ENCODE peak calls at places on chromosomes 12 and 14, in five cellular contexts. J, C, F, Q and K are unnamed samples.

GRCh38 chr14:97978336-97978735 is 1181.2 kb downstream of the VRK1 start:
- DNase-seq in J (no peak), C (peak; percentile 6), F (peak; percentile 42), Q (peak; percentile 56), K (peak; percentile 81)

GRCh38 chr14:89240414-89240813 is 176.6 kb downstream of the FOXN3 start:
- DNase-seq in J (no peak), C (no peak), F (no peak), Q (no peak), K (no peak)

GRCh38 chr12:9763025-9763424 is 2.3 kb upstream of the CD69 start:
- DNase-seq in J (no peak), C (no peak), F (no peak), Q (no peak), K (no peak)

GRCh38 chr12:57106021-57106708 is 5.0 kb downstream of the STAT6 start:
- DNase-seq in J (no peak), C (no peak), F (no peak), Q (peak; percentile 6), K (no peak)

GRCh38 chr12:124625867-124626675 is 58.7 kb upstream of the NCOR2 start:
- DNase-seq in J (no peak), C (no peak), F (peak; percentile 87), Q (no peak), K (no peak)

GRCh38 chr12:84756961-84757360 is 155.6 kb downstream of the SLC6A15 start:
- DNase-seq in J (no peak), C (no peak), F (no peak), Q (no peak), K (no peak)

GRCh38 chr12:846376-846775 is 94.0 kb downstream of the WNK1 start:
- DNase-seq in J (no peak), C (no peak), F (no peak), Q (no peak), K (no peak)

GRCh38 chr14:22433059-22433458 is 156.0 kb downstream of the DAD1 start:
- DNase-seq in J (no peak), C (no peak), F (no peak), Q (no peak), K (no peak)

GRCh38 chr12:113747048-113747447 is 219.1 kb downstream of the RBM19 start:
- DNase-seq in J (no peak), C (no peak), F (peak; percentile 30), Q (no peak), K (no peak)

GRCh38 chr14:24840204-24840893 is 206.4 kb upstream of the GZMB start:
- DNase-seq in J (no peak), C (no peak), F (no peak), Q (no peak), K (no peak)

GRCh38 chr14:100610511-100611217 is 23.4 kb upstream of the BEGAIN start:
- DNase-seq in J (peak; percentile 10), C (no peak), F (peak; percentile 34), Q (peak; percentile 40), K (no peak)

GRCh38 chr12:68303850-68304249 is 28.3 kb downstream of the MDM1 start:
- DNase-seq in J (no peak), C (no peak), F (no peak), Q (no peak), K (no peak)

GRCh38 chr12:81416571-81416970 is 338.7 kb downstream of the ACSS3 start:
- DNase-seq in J (no peak), C (no peak), F (no peak), Q (no peak), K (no peak)

GRCh38 chr12:117162167-117162539 is 28.1 kb downstream of the FBXO21 start:
- DNase-seq in J (no peak), C (no peak), F (no peak), Q (no peak), K (no peak)

GRCh38 chr14:88599761-88600439 is 37.1 kb downstream of the ZC3H14 start:
- DNase-seq in J (no peak), C (no peak), F (no peak), Q (no peak), K (no peak)

GRCh38 chr12:94308612-94309011 is 151.1 kb downstream of the CEP83 start:
- DNase-seq in J (no peak), C (no peak), F (no peak), Q (no peak), K (no peak)

GRCh38 chr14:101601603-101602465 is 40.5 kb downstream of the DIO3 start:
- DNase-seq in J (no peak), C (no peak), F (no peak), Q (no peak), K (peak; percentile 7)

GRCh38 chr12:15627995-15628945 is 160.9 kb downstream of the EPS8 start:
- DNase-seq in J (no peak), C (no peak), F (peak; percentile 30), Q (no peak), K (no peak)

GRCh38 chr14:68693926-68694325 is 98.9 kb downstream of the ZFP36L1 start:
- DNase-seq in J (no peak), C (no peak), F (no peak), Q (no peak), K (no peak)

GRCh38 chr14:68692216-68692615 is 100.7 kb downstream of the ZFP36L1 start:
- DNase-seq in J (no peak), C (no peak), F (no peak), Q (no peak), K (no peak)

GRCh38 chr14:68694516-68695235 is 98.2 kb downstream of the ZFP36L1 start:
- DNase-seq in J (no peak), C (no peak), F (no peak), Q (no peak), K (no peak)

GRCh38 chr14:68691031-68691864 is 101.6 kb downstream of the ZFP36L1 start:
- DNase-seq in J (no peak), C (no peak), F (no peak), Q (peak; percentile 82), K (peak; percentile 61)

GRCh38 chr14:68692916-68693771 is 99.7 kb downstream of the ZFP36L1 start:
- DNase-seq in J (no peak), C (no peak), F (no peak), Q (no peak), K (no peak)
- H3K4me1 ChIP-seq in J (no peaks in the 10 kb centered on the region), C (peaks cover 24% of the 10 kb centered on the region), F (peaks cover 50% of the 10 kb centered on the region), Q (peaks cover 27% of the 10 kb centered on the region), K (peaks cover 15% of the 10 kb centered on the region)

GRCh38 chr12:1908758-1909157 is 9.7 kb downstream of the CACNA2D4 start:
- DNase-seq in J (no peak), C (no peak), F (no peak), Q (no peak), K (no peak)
- TF ChIP-seq REST in J (no peak), C (no peak), F (no peak), Q (no peak), K (no peak)

GRCh38 chr12:49261726-49262125 is 3.2 kb upstream of the TUBA1C start:
- DNase-seq in J (no peak), C (no peak), F (no peak), Q (no peak), K (no peak)

GRCh38 chr12:49264873-49265792 is at the start of gene TUBA1C:
- DNase-seq in J (peak; percentile 72), C (peak; percentile 94), F (peak; percentile 97), Q (no peak), K (peak; percentile 97)

GRCh38 chr12:49263400-49263763 is 1.5 kb upstream of the TUBA1C start:
- DNase-seq in J (no peak), C (no peak), F (no peak), Q (no peak), K (no peak)

GRCh38 chr12:49260831-49261363 is 4.0 kb upstream of the TUBA1C start:
- DNase-seq in J (no peak), C (no peak), F (no peak), Q (no peak), K (no peak)

GRCh38 chr12:49264466-49264872 is 413 bp upstream of the TUBA1C start:
- DNase-seq in J (no peak), C (no peak), F (no peak), Q (no peak), K (no peak)
- H3K4me1 ChIP-seq in J (peaks cover 21% of the 10 kb centered on the region), C (peaks cover 23% of the 10 kb centered on the region), F (peaks cover 32% of the 10 kb centered on the region), Q (no peaks in the 10 kb centered on the region), K (peaks cover 12% of the 10 kb centered on the region)

DNA sequence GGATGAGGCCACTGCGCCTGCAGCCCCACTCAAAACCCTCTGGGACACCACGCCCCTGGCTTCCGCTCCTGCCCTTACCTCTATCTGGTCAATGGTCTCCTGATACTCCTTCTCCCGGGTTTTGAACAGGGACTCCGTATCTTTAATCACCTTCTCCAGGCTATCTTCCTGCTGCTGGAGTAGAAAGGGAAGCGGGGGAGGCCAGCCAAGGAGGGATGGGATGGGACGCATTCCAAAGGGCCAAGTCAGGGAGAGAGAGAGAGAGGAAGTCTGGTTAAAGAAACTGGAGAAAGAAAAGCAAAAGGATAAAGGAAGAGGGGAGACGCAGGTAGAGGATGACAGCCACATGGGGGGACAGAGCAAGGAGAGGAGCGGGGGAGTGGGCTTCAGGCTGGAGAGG is 7.9 kb downstream of the IFFO1 start:
- DNase-seq in J (no peak), C (no peak), F (peak; percentile 59), Q (no peak), K (no peak)
- TF ChIP-seq REST in J (no peak), C (no peak), F (no peak), Q (peak; percentile 32), K (no peak)

GRCh38 chr12:120242275-120242799 is 23.2 kb downstream of the PXN start:
- DNase-seq in J (no peak), C (no peak), F (no peak), Q (no peak), K (no peak)
- H3K4me1 ChIP-seq in J (peaks cover 95% of the 10 kb centered on the region), C (peaks cover 38% of the 10 kb centered on the region), F (peaks cover 79% of the 10 kb centered on the region), Q (peaks cover 24% of the 10 kb centered on the region), K (peaks cover 23% of the 10 kb centered on the region)

DNA sequence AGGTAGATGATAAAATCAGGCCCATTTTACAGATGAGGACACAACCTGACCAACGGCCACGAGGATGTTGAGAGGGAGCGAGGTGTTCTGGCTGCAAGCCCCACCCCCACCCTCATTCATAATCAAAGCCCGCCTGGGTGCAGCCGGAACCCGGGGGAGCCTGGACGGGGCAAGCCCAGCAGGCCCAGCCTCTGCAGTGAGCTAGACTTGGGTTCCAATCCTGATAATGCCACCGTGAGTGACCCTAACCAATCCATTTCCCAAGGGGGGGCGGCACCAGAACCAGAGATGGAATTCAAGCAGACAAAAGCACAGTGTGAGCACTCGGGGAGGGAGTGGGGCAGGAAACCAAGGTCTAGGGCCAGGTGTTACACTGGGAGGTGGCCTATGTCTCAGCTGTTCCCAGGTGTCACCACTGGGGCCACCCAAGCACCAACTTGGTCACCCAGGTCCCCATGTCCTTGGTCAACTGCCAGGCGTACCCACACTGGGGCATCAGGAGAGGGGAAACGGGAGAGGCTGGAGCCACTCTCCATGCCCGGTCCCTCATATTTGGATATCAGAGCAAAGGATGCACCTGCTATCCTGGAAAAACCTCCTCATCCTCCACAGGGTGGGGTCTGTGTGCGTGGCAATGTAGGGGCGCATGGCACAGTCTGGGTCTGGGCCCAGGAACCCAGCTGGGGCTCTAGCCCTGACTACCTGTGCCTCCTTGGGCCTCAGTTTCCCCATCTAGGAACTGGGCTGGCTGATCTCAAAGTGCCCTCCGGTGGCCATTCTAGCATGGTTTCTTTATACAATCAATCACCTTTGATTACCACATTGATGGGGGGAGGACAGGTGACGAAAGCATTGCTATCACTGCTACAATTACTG is 58.4 kb downstream of the FAM222A start:
- DNase-seq in J (no peak), C (no peak), F (no peak), Q (peak; percentile 33), K (no peak)
- TF ChIP-seq REST in J (no peak), C (no peak), F (no peak), Q (no peak), K (no peak)